ENCODE peak calls at places on chromosome 11, in eight cellular contexts. Y is HCT116, F is transverse colon, R is H1, S is GM23338, W is suprapubic skin, B is stomach, Q is prostate gland. G is an unnamed sample.

GRCh38 chr11:128764617-128765095 is 70.8 kb downstream of the FLI1 start:
- DNase-seq in W (no peak), R (no peak), Q (peak; percentile 23), F (peak; percentile 32), S (no peak), B (peak; percentile 89), Y (no peak), G (no peak)

GRCh38 chr11:90318651-90319050 is 95.8 kb upstream of the CHORDC1 start:
- DNase-seq in S (no peak), Q (no peak), R (no peak), B (no peak), W (no peak), F (no peak), Y (no peak), G (no peak)

GRCh38 chr11:44379141-44380008 is 69.4 kb upstream of the ALX4 start:
- DNase-seq in W (no peak), F (no peak), Y (no peak), B (no peak), Q (no peak), S (no peak), R (no peak), G (no peak)

GRCh38 chr11:112524808-112525207 is 264.1 kb upstream of the PLET1 start:
- DNase-seq in R (no peak), Y (no peak), F (peak; percentile 26), Q (no peak), S (no peak), W (no peak), B (peak; percentile 35), G (no peak)

GRCh38 chr11:28089378-28089777 is 18.6 kb downstream of the KIF18A start:
- DNase-seq in R (no peak), Y (no peak), Q (no peak), B (no peak), F (no peak), W (no peak), S (no peak), G (no peak)

GRCh38 chr11:122656073-122656630 is 630 bp downstream of the UBASH3B start:
- DNase-seq in W (peak; percentile 68), Q (peak; percentile 26), R (no peak), Y (no peak), F (peak; percentile 39), B (peak; percentile 38), S (peak; percentile 69), G (no peak)

GRCh38 chr11:113181094-113181493 is 133.3 kb upstream of the TTC12 start:
- DNase-seq in Y (no peak), Q (no peak), S (no peak), R (no peak), W (no peak), F (no peak), B (no peak), G (no peak)

GRCh38 chr11:44146931-44147330 is 51.5 kb downstream of the EXT2 start:
- DNase-seq in B (no peak), F (no peak), Y (no peak), Q (no peak), R (no peak), S (no peak), W (no peak), G (no peak)

GRCh38 chr11:88398372-88399140 is 61.0 kb upstream of the CTSC start:
- DNase-seq in Y (peak; percentile 12), F (no peak), R (no peak), W (no peak), B (no peak), S (no peak), Q (no peak), G (no peak)

GRCh38 chr11:104146421-104146820 is 17.5 kb downstream of the PDGFD start:
- DNase-seq in W (no peak), S (no peak), B (no peak), Q (no peak), F (no peak), Y (no peak), R (no peak), G (no peak)

GRCh38 chr11:46049325-46049860 is 71.9 kb downstream of the PHF21A start:
- DNase-seq in F (no peak), Y (no peak), Q (no peak), R (no peak), B (no peak), W (no peak), S (no peak), G (no peak)
- H3K4me1 ChIP-seq in F (peaks cover 15% of the 10 kb centered on the region), Y (peaks cover 5% of the 10 kb centered on the region), Q (no peaks in the 10 kb centered on the region), R (peaks cover 6% of the 10 kb centered on the region), B (peaks cover 59% of the 10 kb centered on the region), W (peaks cover 26% of the 10 kb centered on the region), S (peaks cover 54% of the 10 kb centered on the region), G (peaks cover 41% of the 10 kb centered on the region)

GRCh38 chr11:3854660-3854976 is 846 bp upstream of the STIM1 start:
- DNase-seq in F (no peak), B (no peak), W (no peak), S (peak; percentile 68), R (no peak), Q (no peak), Y (no peak), G (no peak)
- TF ChIP-seq POLR2AphosphoS5 in F (no peak), B (no peak), W (no peak), S (no peak), R (no peak), Q (no peak), Y (no peak), G (no peak)

DNA sequence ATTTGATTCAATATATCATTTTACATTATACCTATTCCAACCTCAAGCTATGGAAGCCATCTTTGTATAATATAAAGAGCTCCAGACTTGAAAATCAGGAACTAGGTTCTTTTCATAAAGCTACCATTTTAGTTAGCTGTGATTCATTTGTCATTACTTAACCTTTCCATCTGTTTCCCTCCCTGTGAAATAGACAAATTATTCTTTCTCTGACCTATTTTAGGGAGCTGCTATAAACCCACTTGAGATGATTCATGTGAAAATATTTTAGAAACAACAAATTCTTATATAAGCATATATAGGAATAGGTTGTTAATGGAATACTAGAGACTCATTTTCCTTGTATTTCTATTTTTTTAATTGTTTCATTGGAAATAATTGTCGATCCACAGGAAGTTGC is 1012.1 kb downstream of the OPCML start:
- DNase-seq in Q (no peak), S (no peak), R (no peak), Y (no peak), F (no peak), B (no peak), W (no peak), G (no peak)
- H3K4me1 ChIP-seq in Q (no peaks in the 10 kb centered on the region), S (no peaks in the 10 kb centered on the region), R (no peaks in the 10 kb centered on the region), Y (no peaks in the 10 kb centered on the region), F (no peaks in the 10 kb centered on the region), B (no peaks in the 10 kb centered on the region), W (no peaks in the 10 kb centered on the region), G (no peaks in the 10 kb centered on the region)

GRCh38 chr11:64007629-64008282 is 21.5 kb downstream of the OTUB1 start:
- DNase-seq in W (no peak), R (no peak), F (peak; percentile 65), Q (no peak), B (peak; percentile 91), S (peak; percentile 95), Y (peak; percentile 54), G (peak; percentile 93)
- TF ChIP-seq POLR2AphosphoS5 in W (no peak), R (no peak), F (no peak), Q (no peak), B (peak; percentile 66), S (no peak), Y (peak; percentile 70), G (no peak)

GRCh38 chr11:110312670-110313069 is 16.3 kb upstream of the RDX start:
- DNase-seq in Y (no peak), Q (no peak), R (no peak), W (no peak), F (no peak), B (no peak), S (no peak), G (no peak)
- H3K4me1 ChIP-seq in Y (peaks cover 21% of the 10 kb centered on the region), Q (no peaks in the 10 kb centered on the region), R (peaks cover 1% of the 10 kb centered on the region), W (no peaks in the 10 kb centered on the region), F (no peaks in the 10 kb centered on the region), B (peaks cover 8% of the 10 kb centered on the region), S (no peaks in the 10 kb centered on the region), G (no peaks in the 10 kb centered on the region)

GRCh38 chr11:868802-869201 is 26.1 kb downstream of the TSPAN4 start:
- DNase-seq in R (no peak), W (no peak), F (no peak), Y (no peak), S (no peak), B (no peak), Q (no peak), G (no peak)
- TF ChIP-seq POLR2AphosphoS5 in R (no peak), W (no peak), F (no peak), Y (no peak), S (peak; percentile 2), B (no peak), Q (no peak), G (peak; percentile 22)

GRCh38 chr11:67366546-67366945 is 6.9 kb downstream of the CLCF1 start:
- DNase-seq in Y (no peak), B (no peak), W (no peak), S (no peak), Q (no peak), R (no peak), F (no peak), G (no peak)
- H3K4me1 ChIP-seq in Y (peaks cover 55% of the 10 kb centered on the region), B (peaks cover 63% of the 10 kb centered on the region), W (peaks cover 62% of the 10 kb centered on the region), S (peaks cover 22% of the 10 kb centered on the region), Q (peaks cover 18% of the 10 kb centered on the region), R (peaks cover 11% of the 10 kb centered on the region), F (peaks cover 50% of the 10 kb centered on the region), G (peaks cover 68% of the 10 kb centered on the region)

GRCh38 chr11:2934057-2934550 is 4.9 kb upstream of the PHLDA2 start:
- DNase-seq in R (no peak), F (no peak), Q (no peak), W (no peak), B (no peak), Y (no peak), S (no peak), G (no peak)
- TF ChIP-seq POLR2AphosphoS5 in R (no peak), F (no peak), Q (no peak), W (no peak), B (no peak), Y (no peak), S (no peak), G (no peak)

G was measured in esophagus muscularis mucosa.